ENCODE peak calls at places on chromosomes 13 and 19, in seven cellular contexts. W is psoas muscle; Z is epithelial cell of esophagus; C is CD8-positive, alpha-beta T cell; I is heart right ventricle; X is BJ; N is uterus. G is an unnamed sample.

GRCh38 chr13:112588490-112589297 is 741 bp upstream of the TUBGCP3 start:
- DNase-seq in W (no peak), Z (no peak), C (no peak), I (no peak), X (no peak), N (no peak), G (no peak)

GRCh38 chr19:5316138-5316537 is 24.5 kb downstream of the PTPRS start:
- DNase-seq in W (no peak), Z (no peak), C (no peak), I (no peak), X (no peak), N (no peak), G (no peak)

GRCh38 chr13:38210928-38211596 is 138.6 kb upstream of the UFM1 start:
- DNase-seq in W (no peak), Z (no peak), C (no peak), I (no peak), X (no peak), N (no peak), G (no peak)

GRCh38 chr13:37657134-37657533 is 58.6 kb upstream of the POSTN start:
- DNase-seq in W (no peak), Z (peak), C (no peak), I (no peak), X (peak), N (no peak), G (no peak)

GRCh38 chr19:5994407-5995165 is 16.6 kb upstream of the RANBP3 start:
- DNase-seq in W (no peak), Z (no peak), C (no peak), I (no peak), X (no peak), N (no peak), G (no peak)

GRCh38 chr13:83881917-83882625 is at the start of gene SLITRK1:
- DNase-seq in W (peak), Z (peak), C (no peak), I (peak), X (peak), N (no peak), G (peak)

GRCh38 chr13:111397202-111397880 is 76.9 kb downstream of the TEX29 start:
- DNase-seq in W (no peak), Z (no peak), C (no peak), I (no peak), X (no peak), N (no peak), G (no peak)

GRCh38 chr19:16566161-16566560 is 6.1 kb downstream of the SLC35E1 start:
- DNase-seq in W (no peak), Z (no peak), C (peak), I (no peak), X (no peak), N (no peak), G (no peak)

GRCh38 chr13:37526710-37527446 is 71.7 kb downstream of the POSTN start:
- DNase-seq in W (no peak), Z (no peak), C (no peak), I (no peak), X (no peak), N (no peak), G (no peak)

GRCh38 chr19:574658-575526 is 2.5 kb downstream of the BSG start:
- DNase-seq in W (peak), Z (peak), C (no peak), I (peak), X (no peak), N (no peak), G (peak)

GRCh38 chr13:36696410-36696809 is 22.6 kb downstream of the SERTM1 start:
- DNase-seq in W (no peak), Z (no peak), C (no peak), I (no peak), X (no peak), N (no peak), G (no peak)

GRCh38 chr13:49240017-49240416 is 7.7 kb upstream of the CDADC1 start:
- DNase-seq in W (no peak), Z (peak), C (peak), I (no peak), X (no peak), N (no peak), G (peak)

GRCh38 chr19:33064778-33065550 is at the start of gene RHPN2:
- DNase-seq in W (peak), Z (peak), C (peak), I (peak), X (no peak), N (peak), G (peak)

GRCh38 chr19:45097776-45098520 is 5.0 kb downstream of the PPP1R37 start:
- DNase-seq in W (peak), Z (peak), C (no peak), I (no peak), X (peak), N (peak), G (no peak)

GRCh38 chr13:101875717-101876393 is 423.4 kb downstream of the ITGBL1 start:
- DNase-seq in W (no peak), Z (peak), C (no peak), I (no peak), X (no peak), N (no peak), G (no peak)

GRCh38 chr13:28415994-28416411 is 78.9 kb downstream of the FLT1 start:
- DNase-seq in W (no peak), Z (peak), C (no peak), I (no peak), X (no peak), N (no peak), G (no peak)

GRCh38 chr13:101996906-101997408 is 404.9 kb downstream of the FGF14 start:
- DNase-seq in W (no peak), Z (no peak), C (no peak), I (no peak), X (no peak), N (no peak), G (no peak)

GRCh38 chr13:50319603-50320296 is 304.5 kb downstream of the KCNRG start:
- DNase-seq in W (no peak), Z (no peak), C (no peak), I (no peak), X (no peak), N (no peak), G (no peak)

GRCh38 chr13:76481738-76482137 is 404.5 kb downstream of the KCTD12 start:
- DNase-seq in W (no peak), Z (peak), C (no peak), I (no peak), X (no peak), N (no peak), G (no peak)

GRCh38 chr13:75404721-75405120 is 77.2 kb downstream of the TBC1D4 start:
- DNase-seq in W (no peak), Z (no peak), C (no peak), I (no peak), X (no peak), N (no peak), G (no peak)

GRCh38 chr19:24046550-24046949 is 40.4 kb upstream of the ZNF254 start:
- DNase-seq in W (no peak), Z (no peak), C (no peak), I (no peak), X (no peak), N (no peak), G (no peak)

GRCh38 chr19:31717316-31717715 is 368.1 kb upstream of the TSHZ3 start:
- DNase-seq in W (no peak), Z (no peak), C (no peak), I (no peak), X (no peak), N (no peak), G (no peak)

GRCh38 chr13:37097008-37097579 is 8.4 kb downstream of the CSNK1A1L start:
- DNase-seq in W (no peak), Z (no peak), C (no peak), I (no peak), X (peak), N (no peak), G (no peak)

GRCh38 chr13:85665286-85665685 is 133.9 kb downstream of the SLITRK6 start:
- DNase-seq in W (no peak), Z (peak), C (no peak), I (no peak), X (no peak), N (no peak), G (no peak)

GRCh38 chr13:72963762-72964161 is 95.0 kb upstream of the KLF5 start:
- DNase-seq in W (no peak), Z (no peak), C (no peak), I (no peak), X (no peak), N (no peak), G (no peak)

GRCh38 chr19:42277821-42278809 is 9.1 kb downstream of the CIC start:
- DNase-seq in W (no peak), Z (peak), C (no peak), I (no peak), X (no peak), N (peak), G (no peak)
- TF ChIP-seq CTCF in W (no peak), Z (no peak), C (no peak), I (no peak), X (no peak), N (no peak), G (no peak)

GRCh38 chr19:29247051-29247450 is 34.1 kb upstream of the UQCRFS1 start:
- DNase-seq in W (no peak), Z (no peak), C (no peak), I (no peak), X (no peak), N (no peak), G (no peak)
- TF ChIP-seq CTCF in W (no peak), Z (no peak), C (no peak), I (no peak), X (no peak), N (no peak), G (no peak)

DNA sequence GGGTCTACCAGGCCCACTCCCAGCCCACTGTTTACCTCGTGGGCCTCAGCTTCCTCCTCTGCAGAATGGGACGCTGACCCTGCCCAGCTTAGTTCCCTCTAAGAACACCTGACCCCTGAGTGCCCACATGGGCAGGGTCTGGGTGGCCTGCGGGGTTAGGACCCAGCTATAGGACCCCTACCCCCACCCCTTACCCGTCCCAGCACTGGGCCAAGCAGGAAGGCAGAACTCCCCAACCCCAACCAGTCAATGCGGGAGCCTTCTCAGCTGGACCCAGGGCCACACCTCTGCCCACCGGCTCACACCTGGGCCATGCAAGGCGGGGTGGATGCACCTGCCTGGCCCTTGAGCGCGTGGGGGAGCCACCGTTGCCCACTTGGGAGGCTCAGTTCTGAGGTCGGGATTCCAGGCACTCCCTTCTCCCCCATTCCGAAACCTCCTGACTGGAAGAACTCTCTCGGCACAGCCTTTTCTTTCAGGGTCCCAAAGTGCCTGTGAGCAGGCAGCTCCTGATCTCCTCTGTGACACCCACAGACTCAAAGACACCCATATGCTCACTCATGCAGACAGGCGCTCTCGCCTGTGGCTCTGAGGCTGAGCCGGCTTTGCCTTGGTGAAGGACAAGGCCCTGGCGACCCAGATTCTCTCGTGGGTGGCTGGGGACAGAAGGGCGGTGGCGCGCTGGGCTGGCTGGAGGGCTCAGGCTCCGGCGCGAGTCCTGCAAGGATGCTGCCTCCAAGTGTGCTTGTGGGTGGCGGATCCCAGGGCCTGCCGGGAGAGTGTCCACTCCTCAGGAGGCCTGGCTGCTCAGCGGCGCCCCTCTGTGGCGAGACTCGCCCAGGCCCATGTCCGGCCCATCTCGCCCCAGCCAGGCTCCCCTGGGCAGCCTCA is 27.9 kb upstream of the PARP4 start:
- DNase-seq in W (no peak), Z (no peak), C (no peak), I (no peak), X (no peak), N (no peak), G (peak)
- TF ChIP-seq CTCF in W (no peak), Z (no peak), C (no peak), I (no peak), X (no peak), N (no peak), G (no peak)

DNA sequence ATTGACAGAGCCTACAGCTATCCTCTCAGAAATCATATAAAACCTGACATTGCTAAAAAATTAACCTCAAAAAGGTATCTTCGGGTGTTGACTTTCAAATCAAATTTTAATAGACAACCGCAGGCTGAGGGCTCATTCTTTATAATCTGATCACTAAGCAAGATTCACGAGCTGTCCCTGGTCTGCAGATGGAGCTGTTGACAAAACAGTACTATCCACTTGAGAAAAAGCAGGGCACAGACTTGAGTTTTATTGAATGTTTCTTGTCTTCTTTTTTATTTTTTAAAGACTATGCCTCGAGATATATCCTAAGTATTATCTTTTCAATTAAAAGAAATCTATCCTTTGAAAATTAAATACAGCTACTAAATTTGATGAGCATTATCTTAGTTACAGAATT is 540.5 kb downstream of the PCDH9 start:
- DNase-seq in W (no peak), Z (peak), C (no peak), I (no peak), X (no peak), N (no peak), G (no peak)
- TF ChIP-seq CTCF in W (no peak), Z (peak), C (no peak), I (no peak), X (peak), N (no peak), G (no peak)

GRCh38 chr19:40223135-40223822 is 3.2 kb downstream of the CCNP start:
- DNase-seq in W (no peak), Z (peak), C (peak), I (no peak), X (no peak), N (no peak), G (no peak)

GRCh38 chr19:40228371-40228770 is 1.9 kb upstream of the CCNP start:
- DNase-seq in W (no peak), Z (no peak), C (no peak), I (no peak), X (no peak), N (no peak), G (no peak)

GRCh38 chr19:40225440-40226305 is 816 bp downstream of the CCNP start:
- DNase-seq in W (no peak), Z (no peak), C (no peak), I (no peak), X (no peak), N (no peak), G (no peak)

GRCh38 chr19:40221858-40222619 is 3.9 kb upstream of the TTC9B start:
- DNase-seq in W (peak), Z (peak), C (peak), I (peak), X (peak), N (peak), G (peak)

DNA sequence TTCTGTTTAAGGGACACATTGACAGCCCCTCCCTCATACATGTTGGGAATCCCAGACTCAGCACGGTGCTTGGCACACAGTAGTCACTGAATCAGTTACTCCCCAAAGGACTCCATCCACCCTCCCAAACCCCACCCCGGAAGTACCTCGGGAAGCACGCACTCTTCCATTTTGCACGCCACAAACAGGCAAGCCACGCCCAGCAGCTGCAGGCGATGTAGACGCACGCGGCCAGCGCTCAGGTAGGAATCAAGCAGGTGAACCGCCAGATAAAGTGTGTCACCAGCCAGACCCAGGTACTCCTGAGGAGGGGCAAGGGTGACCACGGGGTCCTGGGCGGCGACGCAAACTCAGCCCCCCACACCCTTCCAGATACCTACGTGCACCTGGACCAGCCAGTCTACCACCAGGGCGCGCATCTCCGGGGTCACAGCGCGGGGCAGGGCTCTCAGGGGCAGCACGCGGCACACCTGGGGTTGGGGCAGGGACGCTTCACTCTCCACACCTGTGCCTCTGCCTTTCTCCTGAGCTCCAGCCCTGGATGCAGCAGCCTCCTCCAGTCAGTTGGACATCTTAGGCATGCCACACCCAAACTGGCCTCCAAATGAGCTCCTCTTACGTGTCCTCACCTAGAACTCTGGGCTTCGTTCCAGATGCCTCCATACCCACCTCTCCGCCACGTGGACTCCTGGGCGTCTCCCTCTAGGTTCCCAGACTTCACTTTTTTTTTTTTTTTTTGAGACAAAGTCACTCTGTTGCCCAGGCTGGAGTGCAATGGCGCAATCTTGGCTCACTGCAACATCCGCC is 1.9 kb downstream of the CCNP start:
- DNase-seq in W (no peak), Z (peak), C (no peak), I (no peak), X (no peak), N (no peak), G (no peak)
- TF ChIP-seq CTCF in W (no peak), Z (no peak), C (no peak), I (no peak), X (no peak), N (no peak), G (no peak)

GRCh38 chr13:30353060-30353459 is 45.7 kb upstream of the KATNAL1 start:
- DNase-seq in W (no peak), Z (no peak), C (no peak), I (no peak), X (no peak), N (no peak), G (no peak)

GRCh38 chr13:30353601-30354000 is 46.2 kb upstream of the KATNAL1 start:
- DNase-seq in W (no peak), Z (no peak), C (no peak), I (no peak), X (no peak), N (no peak), G (no peak)

GRCh38 chr13:30354481-30355404 is 47.4 kb upstream of the KATNAL1 start:
- DNase-seq in W (no peak), Z (no peak), C (no peak), I (no peak), X (no peak), N (no peak), G (no peak)

GRCh38 chr13:30355839-30356238 is 48.5 kb upstream of the KATNAL1 start:
- DNase-seq in W (no peak), Z (no peak), C (no peak), I (no peak), X (no peak), N (no peak), G (no peak)

DNA sequence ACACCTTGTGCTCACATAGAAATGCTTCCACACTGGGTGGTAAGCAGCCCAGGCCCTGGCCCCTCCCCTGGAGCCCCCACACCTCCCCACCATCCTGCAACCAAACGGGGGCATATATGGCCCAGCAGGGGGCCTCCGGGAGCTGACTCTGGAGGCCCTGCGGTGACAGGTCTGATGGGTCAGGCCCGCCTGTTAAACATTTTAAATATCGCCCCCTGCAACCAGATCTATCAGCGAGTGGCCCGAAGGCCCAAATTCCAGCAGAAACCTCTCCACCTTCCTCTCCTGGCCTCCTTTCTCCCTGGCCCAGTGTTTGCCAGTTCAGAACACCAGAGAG is 48.0 kb upstream of the KATNAL1 start:
- DNase-seq in W (no peak), Z (peak), C (peak), I (peak), X (no peak), N (no peak), G (peak)
- TF ChIP-seq CTCF in W (peak), Z (peak), C (peak), I (peak), X (peak), N (no peak), G (peak)

DNA sequence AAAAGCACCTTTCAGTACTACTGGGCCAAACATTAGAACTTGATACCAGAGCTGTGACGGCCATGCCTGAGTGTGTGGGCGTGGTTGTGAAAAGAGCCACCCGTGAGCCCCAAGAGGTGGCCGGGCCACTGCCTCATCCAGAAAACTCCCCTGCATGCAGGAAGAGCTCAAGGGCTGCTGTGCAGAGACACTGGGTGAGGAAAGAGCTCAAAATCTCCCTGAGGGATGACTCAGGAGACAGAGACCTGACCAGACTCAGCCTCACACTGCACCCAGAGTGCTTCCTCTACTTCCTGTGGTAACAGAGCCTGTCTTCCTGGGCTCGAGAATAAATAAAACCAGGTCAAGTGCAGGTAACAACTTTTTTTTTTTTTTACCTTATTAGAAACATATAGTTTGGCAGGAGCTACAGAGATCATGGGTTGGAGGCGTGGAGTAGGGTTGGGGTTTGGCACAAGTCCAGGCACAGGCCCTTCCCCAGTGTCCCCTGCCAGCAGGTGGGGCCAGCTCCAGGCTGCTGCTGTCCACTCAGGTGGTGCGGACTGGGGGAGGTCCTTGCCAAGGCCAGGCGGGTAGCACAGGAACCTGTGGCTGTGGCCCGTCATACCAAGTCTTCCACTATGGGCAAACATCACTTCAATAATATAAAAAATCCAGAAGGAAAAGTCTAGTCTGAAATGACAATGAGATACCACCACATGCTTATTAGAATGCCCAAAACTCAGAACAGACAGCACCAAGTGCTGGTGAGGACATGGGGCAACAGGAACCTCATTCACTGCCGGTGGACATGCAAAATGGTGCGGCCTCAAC is 25.5 kb downstream of the ELL start:
- DNase-seq in W (no peak), Z (peak), C (peak), I (peak), X (no peak), N (no peak), G (peak)
- TF ChIP-seq CTCF in W (no peak), Z (peak), C (no peak), I (no peak), X (no peak), N (no peak), G (peak)

GRCh38 chr19:48938256-48938655 is 4.8 kb downstream of the DHDH start:
- DNase-seq in W (no peak), Z (no peak), C (no peak), I (no peak), X (no peak), N (no peak), G (no peak)

GRCh38 chr19:48933382-48933932 is at the start of gene DHDH:
- DNase-seq in W (peak), Z (peak), C (peak), I (peak), X (no peak), N (peak), G (peak)

GRCh38 chr19:48935864-48936263 is 2.4 kb downstream of the DHDH start:
- DNase-seq in W (no peak), Z (no peak), C (no peak), I (no peak), X (no peak), N (no peak), G (no peak)

GRCh38 chr19:48934837-48935236 is 1.3 kb downstream of the DHDH start:
- DNase-seq in W (no peak), Z (no peak), C (no peak), I (no peak), X (no peak), N (no peak), G (no peak)
- TF ChIP-seq CTCF in W (no peak), Z (no peak), C (no peak), I (no peak), X (no peak), N (no peak), G (no peak)